ENCODE peak calls at places on chromosomes 6 and 20, in four cellular contexts. G is IMR-90, E is brain microvascular endothelial cell, P is psoas muscle. A is an unnamed sample. For H3K27me3, the result is how much of the 10 kb centered on the place peaks cover.

GRCh38 chr6:22071655-22072054 is 225.2 kb downstream of the PRL start:
- DNase-seq in G (peak), E (peak), P (no peak), A (peak)

GRCh38 chr6:39083111-39083702 is 31.8 kb downstream of the SAYSD1 start:
- DNase-seq in G (no peak), E (no peak), P (no peak), A (no peak)

GRCh38 chr6:107658920-107659879 is 164.9 kb downstream of the SCML4 start:
- DNase-seq in G (peak), E (no peak), P (no peak), A (no peak)

GRCh38 chr6:97215157-97215769 is 67.8 kb downstream of the MMS22L start:
- DNase-seq in G (peak), E (peak), P (no peak), A (no peak)

GRCh38 chr6:107491059-107491609 is 1.2 kb downstream of the SOBP start:
- DNase-seq in G (peak), E (no peak), P (peak), A (peak)

GRCh38 chr6:112827793-112828192 is 480.7 kb downstream of the RFPL4B start:
- DNase-seq in G (no peak), E (no peak), P (no peak), A (peak)

GRCh38 chr20:833450-834150 is at the start of gene FAM110A:
- DNase-seq in G (peak), E (peak), P (peak), A (peak)

GRCh38 chr6:170295519-170296422 is 4.9 kb upstream of the DLL1 start:
- DNase-seq in G (no peak), E (no peak), P (no peak), A (no peak)

GRCh38 chr6:158686791-158687381 is 37.0 kb downstream of the SYTL3 start:
- DNase-seq in G (no peak), E (no peak), P (no peak), A (no peak)

GRCh38 chr6:116251568-116252384 is 2.1 kb downstream of the TSPYL4 start:
- DNase-seq in G (peak), E (peak), P (no peak), A (no peak)

GRCh38 chr6:119575721-119576120 is 226.2 kb upstream of the MAN1A1 start:
- DNase-seq in G (peak), E (peak), P (no peak), A (no peak)

GRCh38 chr6:24991748-24992467 is 56.1 kb upstream of the RIPOR2 start:
- DNase-seq in G (peak), E (no peak), P (peak), A (no peak)

GRCh38 chr6:146785001-146785585 is 186.3 kb downstream of the ADGB start:
- DNase-seq in G (peak), E (peak), P (no peak), A (no peak)

GRCh38 chr6:33208089-33208967 is at the start of gene RING1:
- DNase-seq in G (peak), E (peak), P (peak), A (peak)

GRCh38 chr6:21942910-21943309 is 349.4 kb downstream of the SOX4 start:
- DNase-seq in G (no peak), E (no peak), P (no peak), A (no peak)

GRCh38 chr6:168179702-168180382 is 100.8 kb upstream of the FRMD1 start:
- DNase-seq in G (no peak), E (no peak), P (no peak), A (no peak)

GRCh38 chr6:5379647-5380242 is 118.4 kb downstream of the FARS2 start:
- DNase-seq in G (peak), E (peak), P (no peak), A (no peak)

GRCh38 chr20:1225729-1226313 is at the start of gene RAD21L1:
- DNase-seq in G (peak), E (peak), P (peak), A (peak)

GRCh38 chr6:68634503-68635411 is at the start of gene ADGRB3:
- DNase-seq in G (peak), E (peak), P (peak), A (peak)

GRCh38 chr6:125066964-125067363 is 86.6 kb upstream of the TPD52L1 start:
- DNase-seq in G (peak), E (peak), P (no peak), A (no peak)

GRCh38 chr6:13354331-13355042 is 26.1 kb upstream of the TBC1D7 start:
- DNase-seq in G (peak), E (peak), P (no peak), A (no peak)

GRCh38 chr6:76876922-76877553 is 586.3 kb downstream of the HTR1B start:
- DNase-seq in G (peak), E (peak), P (no peak), A (no peak)

GRCh38 chr6:156971153-156971882 is 194.1 kb downstream of the ARID1B start:
- DNase-seq in G (no peak), E (no peak), P (no peak), A (no peak)

GRCh38 chr6:6856538-6857523 is 250.9 kb upstream of the RREB1 start:
- DNase-seq in G (peak), E (peak), P (peak), A (peak)

GRCh38 chr20:6635034-6635736 is 132.3 kb upstream of the BMP2 start:
- DNase-seq in G (no peak), E (no peak), P (no peak), A (no peak)

GRCh38 chr20:8547035-8547649 is 415.1 kb downstream of the PLCB1 start:
- DNase-seq in G (no peak), E (no peak), P (no peak), A (no peak)

GRCh38 chr6:10505529-10505928 is 15.6 kb upstream of the GCNT2 start:
- DNase-seq in G (no peak), E (no peak), P (no peak), A (no peak)

GRCh38 chr20:23139524-23139923 is 53.4 kb upstream of the CD93 start:
- DNase-seq in G (no peak), E (no peak), P (peak), A (no peak)

GRCh38 chr6:144330017-144330416 is 44.9 kb downstream of the UTRN start:
- DNase-seq in G (no peak), E (no peak), P (no peak), A (no peak)

GRCh38 chr6:12602951-12603710 is 113.4 kb upstream of the PHACTR1 start:
- DNase-seq in G (peak), E (peak), P (no peak), A (no peak)

GRCh38 chr6:4017058-4017457 is 61.9 kb downstream of the FAM217A start:
- DNase-seq in G (no peak), E (no peak), P (no peak), A (no peak)

GRCh38 chr6:27688014-27688586 is 215.2 kb upstream of the ZNF184 start:
- DNase-seq in G (peak), E (peak), P (peak), A (peak)

GRCh38 chr6:101391772-101392560 is 1.5 kb upstream of the GRIK2 start:
- DNase-seq in G (no peak), E (no peak), P (no peak), A (no peak)

GRCh38 chr6:41634657-41635056 is 3.6 kb upstream of the MDFI start:
- DNase-seq in G (no peak), E (no peak), P (no peak), A (no peak)

GRCh38 chr6:41635365-41635764 is 2.9 kb upstream of the MDFI start:
- DNase-seq in G (no peak), E (no peak), P (no peak), A (no peak)

GRCh38 chr6:41637179-41638001 is 878 bp upstream of the MDFI start:
- DNase-seq in G (no peak), E (no peak), P (no peak), A (no peak)

GRCh38 chr6:41638002-41638800 is at the start of gene MDFI:
- DNase-seq in G (no peak), E (no peak), P (no peak), A (no peak)

DNA sequence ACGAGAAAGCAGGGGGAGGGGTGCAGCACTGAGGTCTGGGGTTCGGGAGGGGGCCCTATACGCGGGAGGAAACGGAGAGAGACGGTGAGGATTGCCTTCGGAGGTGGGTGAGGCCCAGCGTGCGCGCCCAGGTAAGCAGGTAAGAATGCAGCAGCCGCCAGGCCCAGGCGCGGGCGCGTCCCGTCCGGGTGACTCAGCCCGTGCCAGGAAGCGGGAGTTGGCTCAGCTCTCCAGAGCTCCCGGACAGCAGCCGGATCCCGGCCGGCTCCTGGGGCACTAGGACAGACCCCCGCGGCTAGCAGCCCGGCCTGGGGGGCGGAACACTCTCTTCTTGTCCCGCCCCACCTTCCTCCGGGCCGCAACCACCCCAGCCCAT is 1.5 kb upstream of the MDFI start:
- DNase-seq in G (no peak), E (no peak), P (no peak), A (no peak)
- H3K4me3 ChIP-seq in G (no peak), E (peak), P (peak), A (peak)

GRCh38 chr20:2302369-2302768 is 6.6 kb downstream of the TGM3 start:
- DNase-seq in G (no peak), E (no peak), P (no peak), A (no peak)
- TF ChIP-seq CTCF in G (no peak), E (no peak), P (no peak), A (no peak)

DNA sequence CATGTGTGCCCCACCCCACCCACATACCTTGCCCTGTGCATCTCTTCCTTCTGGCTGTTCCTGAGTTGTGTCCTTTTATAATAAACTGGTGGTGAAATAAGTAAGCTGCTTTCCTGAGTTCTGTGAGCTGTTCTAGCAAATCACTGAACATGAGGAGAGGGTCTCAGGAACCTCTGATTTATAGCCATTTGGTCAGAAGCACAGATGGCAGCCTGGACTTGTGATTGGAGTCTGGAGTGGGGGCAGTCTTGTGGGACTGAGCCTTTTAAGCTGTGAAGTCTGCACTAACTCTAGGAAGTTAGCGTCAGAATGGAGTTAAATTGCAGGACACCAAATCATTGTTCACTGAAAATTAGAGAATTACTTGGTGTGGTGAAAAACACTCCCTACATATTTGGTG is 245.4 kb downstream of the LRFN2 start:
- DNase-seq in G (no peak), E (no peak), P (no peak), A (no peak)
- H3K27me3 ChIP-seq in G (under half), E (under half), P (under half), A (half or more)

DNA sequence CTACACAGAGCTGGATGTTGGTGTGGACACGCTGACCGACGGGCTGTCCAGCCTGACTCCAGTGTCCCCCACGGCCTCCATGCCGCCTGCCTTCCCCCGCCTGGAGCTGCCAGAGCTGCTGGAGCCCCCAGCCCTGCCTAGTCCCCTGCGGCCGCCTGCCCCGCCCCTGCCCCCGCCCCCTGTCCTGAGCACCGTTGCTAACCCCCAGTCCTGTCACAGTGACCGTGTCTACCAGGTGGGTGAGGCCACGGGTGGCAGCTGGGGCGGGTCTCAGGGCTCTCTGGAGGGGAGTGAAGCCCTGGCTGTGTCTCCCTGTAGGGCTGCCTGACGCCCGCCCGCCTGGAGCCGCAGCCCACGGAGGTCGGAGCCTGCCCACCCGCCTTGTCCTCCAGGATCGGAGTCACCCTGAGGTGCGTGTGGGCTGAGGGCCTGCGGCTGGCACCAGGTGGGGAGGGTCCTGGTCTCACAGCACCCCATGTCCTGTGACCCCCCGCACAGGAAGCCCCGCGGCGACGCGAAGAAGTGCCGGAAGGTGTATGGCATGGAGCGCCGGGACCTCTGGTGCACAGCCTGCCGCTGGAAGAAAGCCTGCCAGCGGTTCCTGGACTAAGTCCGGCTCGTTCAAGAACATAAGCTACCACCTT is 2.9 kb downstream of the SLC2A4RG start:
- DNase-seq in G (no peak), E (no peak), P (peak), A (no peak)
- H3K4me3 ChIP-seq in G (no peak), E (no peak), P (peak), A (no peak)

DNA sequence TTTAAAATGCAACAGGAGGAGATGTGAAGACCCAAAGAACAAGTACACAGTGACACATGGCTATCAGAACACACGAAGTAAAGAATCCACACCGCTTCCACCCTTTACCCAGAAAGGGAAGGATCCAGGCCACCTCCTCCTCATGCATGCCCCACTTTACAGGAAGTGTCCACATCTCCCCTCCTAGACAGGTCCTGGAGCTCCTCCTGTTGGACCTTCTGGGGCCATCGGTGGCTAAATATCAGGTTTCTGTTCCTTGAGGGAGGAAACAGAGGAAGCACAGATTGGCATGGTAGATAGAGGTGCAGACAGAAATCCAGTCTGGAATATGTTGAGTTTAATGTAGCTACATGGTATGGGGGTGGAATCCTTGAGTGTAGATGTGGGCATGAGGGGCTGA is 10.9 kb downstream of the NINL start:
- DNase-seq in G (peak), E (no peak), P (no peak), A (no peak)
- TF ChIP-seq CTCF in G (peak), E (peak), P (no peak), A (no peak)

A was measured in left ventricle myocardium inferior.